ENCODE peak calls at places on chromosomes 7 and 10, in nine cellular contexts. Q is GM23248, H is K562, A is IMR-90, F is mesendoderm, N is colonic mucosa, L is endothelial cell of umbilical vein, T is NT2/D1, I is astrocyte. V is an unnamed sample. For H3K36me3 and H3K27me3, the result is how much of the 10 kb centered on the place peaks cover.

GRCh38 chr7:94449151-94449725 is 54.5 kb downstream of the COL1A2 start:
- DNase-seq in H (peak), L (peak), N (no peak), T (no peak), Q (peak), I (no peak), F (peak), A (peak), V (peak)

GRCh38 chr10:74947781-74948401 is 121.5 kb downstream of the KAT6B start:
- DNase-seq in H (no peak), T (no peak), F (no peak), Q (no peak), A (no peak), N (no peak), I (no peak), L (no peak), V (no peak)

GRCh38 chr7:73901823-73902597 is 41.1 kb downstream of the TMEM270 start:
- DNase-seq in A (no peak), F (peak), Q (no peak), I (no peak), L (no peak), N (no peak), H (no peak), T (no peak), V (no peak)

GRCh38 chr7:138975343-138976104 is 5.7 kb downstream of the KIAA1549 start:
- DNase-seq in H (no peak), T (no peak), F (peak), N (no peak), A (no peak), L (no peak), I (no peak), Q (no peak), V (no peak)

GRCh38 chr10:22597142-22597541 is 117.2 kb downstream of the PIP4K2A start:
- DNase-seq in A (peak), Q (no peak), T (no peak), L (no peak), H (no peak), N (no peak), I (peak), F (peak), V (peak)

GRCh38 chr7:132489776-132490237 is 86.5 kb downstream of the PLXNA4 start:
- DNase-seq in I (no peak), H (peak), L (no peak), Q (no peak), F (peak), A (no peak), T (no peak), N (no peak), V (no peak)

GRCh38 chr7:110544199-110544598 is 546.7 kb upstream of the LRRN3 start:
- DNase-seq in L (no peak), F (no peak), N (no peak), Q (no peak), I (no peak), A (peak), T (no peak), H (no peak), V (no peak)

GRCh38 chr10:77979221-77979620 is 50.1 kb downstream of the POLR3A start:
- DNase-seq in A (no peak), N (no peak), H (no peak), T (no peak), F (no peak), I (no peak), L (no peak), Q (no peak), V (no peak)

GRCh38 chr10:117134084-117135025 is 3.7 kb downstream of the VAX1 start:
- DNase-seq in A (no peak), I (no peak), T (no peak), L (no peak), Q (peak), F (peak), H (no peak), N (no peak), V (peak)

GRCh38 chr10:71939304-71939703 is 24.9 kb upstream of the CHST3 start:
- DNase-seq in Q (no peak), I (no peak), L (no peak), A (no peak), F (no peak), T (no peak), H (no peak), N (no peak), V (no peak)

GRCh38 chr10:77846718-77847311 is 79.7 kb downstream of the DLG5 start:
- DNase-seq in A (peak), N (peak), L (peak), Q (peak), T (peak), I (peak), F (peak), H (peak), V (peak)

GRCh38 chr7:33418251-33418701 is 288.9 kb downstream of the BBS9 start:
- DNase-seq in F (peak), Q (peak), H (no peak), T (peak), A (peak), N (no peak), L (no peak), I (peak), V (no peak)

GRCh38 chr10:116044722-116045374 is 228.2 kb downstream of the GFRA1 start:
- DNase-seq in Q (peak), N (no peak), A (no peak), H (no peak), L (no peak), T (no peak), I (peak), F (no peak), V (peak)

GRCh38 chr10:86443936-86444335 is 77.3 kb upstream of the GRID1 start:
- DNase-seq in Q (peak), F (no peak), L (no peak), T (no peak), N (no peak), I (peak), A (peak), H (no peak), V (no peak)

GRCh38 chr10:111473361-111473760 is 396.5 kb downstream of the ADRA2A start:
- DNase-seq in A (no peak), T (no peak), L (no peak), F (no peak), H (no peak), I (no peak), N (no peak), Q (no peak), V (no peak)

GRCh38 chr10:106540606-106541005 is 623.9 kb downstream of the SORCS1 start:
- DNase-seq in I (peak), F (no peak), A (peak), Q (peak), N (no peak), H (no peak), L (no peak), T (no peak), V (peak)

GRCh38 chr7:115888981-115889668 is 141.4 kb downstream of the TFEC start:
- DNase-seq in Q (no peak), L (no peak), F (no peak), I (no peak), A (no peak), H (no peak), N (no peak), T (no peak), V (no peak)

DNA sequence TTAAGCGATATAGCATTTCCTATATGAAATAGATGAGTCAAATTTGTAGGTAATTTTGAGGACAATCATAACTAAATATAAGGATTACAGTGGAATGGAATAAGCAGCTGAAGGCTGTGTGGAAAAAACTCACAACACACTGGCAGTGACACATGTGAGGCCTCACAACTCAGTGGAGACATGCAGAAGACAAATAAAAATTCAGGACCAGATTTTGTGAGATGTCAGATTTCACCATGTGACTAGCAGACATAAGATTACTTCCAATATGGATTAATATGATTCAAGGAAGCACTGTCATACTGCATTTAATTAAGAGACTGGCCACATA is 17.6 kb downstream of the ERLIN1 start:
- DNase-seq in I (no peak), F (no peak), T (no peak), L (no peak), Q (no peak), H (no peak), N (no peak), A (no peak), V (no peak)
- H3K36me3 ChIP-seq in I (under half), F (under half), T (under half), L (under half), Q (under half), H (half or more), N (under half), A (under half), V (under half)

GRCh38 chr10:128543186-128543585 is 417.0 kb upstream of the MKI67 start:
- DNase-seq in I (no peak), Q (no peak), T (no peak), F (no peak), N (no peak), L (no peak), H (no peak), A (no peak), V (no peak)

GRCh38 chr10:128537888-128538287 is 411.7 kb upstream of the MKI67 start:
- DNase-seq in T (no peak), A (no peak), Q (no peak), H (no peak), N (no peak), I (no peak), F (no peak), L (no peak), V (no peak)

GRCh38 chr10:128542659-128543058 is 416.4 kb upstream of the MKI67 start:
- DNase-seq in F (no peak), H (peak), A (no peak), N (no peak), Q (no peak), T (no peak), L (no peak), I (no peak), V (no peak)

GRCh38 chr10:128539784-128540759 is 413.8 kb upstream of the MKI67 start:
- DNase-seq in T (no peak), A (no peak), Q (no peak), L (no peak), N (no peak), I (no peak), H (no peak), F (peak), V (no peak)

DNA sequence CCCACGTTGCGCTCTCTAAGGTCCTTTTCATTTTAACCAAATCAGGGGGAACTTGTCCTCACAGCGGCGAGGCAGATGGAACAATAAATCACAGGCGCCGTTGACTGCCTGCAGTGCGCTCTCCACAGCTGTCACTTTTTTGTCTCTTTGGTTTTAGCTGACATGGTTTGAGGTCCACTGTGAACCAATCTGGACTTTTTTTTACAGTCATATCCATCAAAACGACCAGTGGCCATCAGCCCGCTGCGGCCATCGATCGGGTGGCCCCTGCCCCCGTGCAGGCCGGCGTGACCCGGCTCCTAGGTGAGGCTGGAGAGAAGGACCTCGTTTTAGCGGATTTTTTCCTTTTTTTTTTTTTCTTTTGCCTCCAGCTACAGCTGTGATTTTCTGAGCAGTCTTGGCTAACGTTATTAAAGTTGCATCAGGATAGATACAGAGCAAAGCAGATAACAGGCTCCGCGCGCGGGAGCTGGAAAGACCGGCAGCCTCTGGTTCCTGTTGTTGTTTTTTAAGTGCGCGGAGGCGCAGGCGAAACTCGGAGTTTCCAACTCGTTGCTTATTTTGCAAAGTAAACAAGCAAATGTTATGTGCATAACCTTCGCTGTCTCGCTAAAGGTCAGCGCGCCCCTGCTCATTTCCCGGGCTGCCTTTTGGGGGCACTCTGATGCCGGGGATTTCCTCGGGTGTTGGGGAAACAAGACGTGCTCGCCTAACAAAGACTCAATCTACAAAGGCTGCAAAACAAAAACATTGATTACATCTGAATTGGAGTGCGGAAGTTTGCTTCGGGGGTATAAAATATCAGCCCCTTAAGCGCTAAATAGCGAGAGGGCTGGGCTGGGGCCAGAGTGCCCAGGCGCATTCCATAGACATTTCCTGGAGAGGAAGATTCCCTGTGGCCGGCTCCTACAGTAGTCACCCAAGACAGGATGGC is 414.9 kb upstream of the MKI67 start:
- DNase-seq in T (peak), Q (no peak), L (no peak), N (peak), F (peak), I (no peak), H (no peak), A (no peak), V (no peak)
- H3K27me3 ChIP-seq in T (under half), Q (under half), L (under half), N (under half), F (under half), I (under half), H (under half), A (under half), V (under half)

GRCh38 chr10:37488792-37489657 is 363.6 kb downstream of the ANKRD30A start:
- DNase-seq in H (no peak), I (no peak), A (no peak), L (no peak), F (peak), N (no peak), Q (peak), T (no peak), V (no peak)
- H3K9ac ChIP-seq in H (no peak), I (no peak), A (no peak), L (no peak), F (no peak), N (no peak), Q (peak), T (no peak), V (no peak)

GRCh38 chr7:6425948-6426347 is 21.8 kb downstream of the DAGLB start:
- DNase-seq in A (no peak), Q (no peak), L (no peak), T (no peak), I (no peak), N (no peak), F (no peak), H (no peak), V (no peak)
- H3K36me3 ChIP-seq in A (half or more), Q (under half), L (under half), T (half or more), I (under half), N (under half), F (under half), H (under half), V (half or more)

DNA sequence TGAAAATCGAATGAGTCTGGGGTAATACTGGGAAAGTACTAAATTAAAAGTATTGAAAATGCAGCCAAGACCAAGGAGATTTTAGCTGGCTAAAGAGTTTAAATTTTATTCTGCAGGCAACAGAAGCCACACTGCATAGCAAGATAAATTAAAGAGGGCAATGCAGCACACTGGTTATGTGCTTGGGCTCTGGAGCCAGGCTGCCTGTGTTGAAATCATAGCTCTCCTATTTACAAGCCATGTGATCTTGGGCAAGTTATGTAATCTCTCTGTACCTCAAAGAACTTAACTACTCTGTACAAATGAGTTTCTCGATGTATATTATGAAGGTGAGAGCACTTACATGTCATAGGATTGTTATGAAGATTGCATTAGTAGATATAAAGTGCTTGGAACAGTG is 9.9 kb downstream of the SLC25A13 start:
- DNase-seq in A (peak), Q (peak), F (no peak), L (no peak), N (no peak), T (no peak), H (no peak), I (no peak), V (peak)
- H3K27me3 ChIP-seq in A (under half), Q (under half), F (under half), L (under half), N (under half), T (under half), H (under half), I (under half), V (under half)

DNA sequence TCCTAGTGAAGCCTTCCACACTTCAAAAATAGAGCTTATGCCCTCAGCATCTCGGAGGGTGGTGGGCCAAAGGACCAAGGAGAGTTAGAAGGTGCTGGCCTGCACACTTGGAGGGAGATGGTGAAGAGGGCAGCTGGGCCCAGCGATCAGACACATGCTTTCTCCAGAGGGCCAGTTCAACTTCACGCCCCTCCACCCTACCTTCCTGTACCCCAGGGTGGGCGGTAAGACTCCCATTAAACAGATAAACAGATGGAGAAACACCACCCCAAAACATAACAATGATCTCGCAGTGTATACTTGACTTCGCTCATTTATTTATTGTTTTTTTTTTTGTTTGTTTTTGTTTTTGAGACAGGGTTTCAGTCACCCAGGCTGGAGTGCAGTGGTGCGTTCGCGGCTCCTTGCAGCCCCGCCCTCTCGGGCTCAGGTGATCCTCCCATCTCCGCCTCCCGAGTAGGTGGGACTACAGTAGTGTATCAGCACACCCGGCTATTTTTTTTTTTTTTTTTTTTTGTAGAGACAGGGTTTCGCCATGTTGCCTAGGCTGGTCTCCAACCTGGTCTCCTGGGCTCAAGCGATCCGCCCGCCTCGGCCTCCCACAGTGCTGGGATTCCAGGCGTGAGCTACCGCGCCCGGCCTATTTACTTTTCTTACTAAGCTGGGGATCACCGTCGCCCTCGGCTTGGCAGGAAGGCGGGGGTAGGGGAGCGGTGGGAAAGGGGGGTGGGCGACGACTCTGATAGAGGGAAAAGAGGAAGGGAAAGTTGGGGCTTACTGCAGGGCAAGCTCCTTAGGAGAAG is 1.8 kb downstream of the C10orf95 start:
- DNase-seq in A (no peak), F (peak), Q (peak), H (peak), L (peak), N (peak), I (no peak), T (no peak), V (peak)
- H3K9ac ChIP-seq in A (peak), F (peak), Q (peak), H (peak), L (peak), N (peak), I (peak), T (peak), V (peak)

GRCh38 chr7:152189026-152189425 is 163.6 kb downstream of the GALNT11 start:
- DNase-seq in I (no peak), A (no peak), F (no peak), Q (peak), H (no peak), L (no peak), N (no peak), T (no peak), V (peak)
- H3K36me3 ChIP-seq in I (under half), A (under half), F (under half), Q (under half), H (half or more), L (under half), N (under half), T (under half), V (half or more)

GRCh38 chr7:4957847-4958476 is 1.0 kb downstream of the MMD2 start:
- DNase-seq in F (no peak), H (no peak), T (no peak), L (no peak), I (no peak), N (no peak), Q (no peak), A (no peak), V (no peak)
- H3K27me3 ChIP-seq in F (under half), H (under half), T (under half), L (under half), I (under half), N (under half), Q (under half), A (under half), V (under half)